ENCODE peak calls at places on chromosome 5, in nine cellular contexts. G is stomach, L is ovary, C is spleen, A is suprapubic skin, N is IMR-90, Q is tibial nerve, I is upper lobe of left lung, B is transverse colon. R is an unnamed sample.
A peak's percentile ranks its signal among the peaks of the same experiment; 100 is the strongest.

GRCh38 chr5:154117930-154118329 is 72.6 kb upstream of the GALNT10 start:
- DNase-seq in G (no peak), L (no peak), C (no peak), A (no peak), N (no peak), Q (no peak), I (no peak), B (no peak), R (no peak)

GRCh38 chr5:175477440-175477839 is 920 bp upstream of the SFXN1 start:
- DNase-seq in G (no peak), L (no peak), C (no peak), A (no peak), N (no peak), Q (no peak), I (no peak), B (no peak), R (no peak)

GRCh38 chr5:68426609-68427008 is 211.1 kb downstream of the PIK3R1 start:
- DNase-seq in G (no peak), L (no peak), C (no peak), A (no peak), N (no peak), Q (no peak), I (no peak), B (no peak), R (no peak)

GRCh38 chr5:132489871-132490483 is 596 bp downstream of the IRF1 start:
- DNase-seq in G (peak; percentile 69), L (peak; percentile 79), C (peak; percentile 95), A (no peak), N (peak; percentile 43), Q (no peak), I (peak; percentile 63), B (peak; percentile 69), R (peak; percentile 71)

GRCh38 chr5:33297760-33298216 is 143.0 kb upstream of the TARS1 start:
- DNase-seq in G (no peak), L (no peak), C (peak; percentile 52), A (no peak), N (no peak), Q (no peak), I (no peak), B (no peak), R (no peak)

GRCh38 chr5:112174959-112175594 is 244.0 kb downstream of the EPB41L4A start:
- DNase-seq in G (no peak), L (no peak), C (no peak), A (no peak), N (peak; percentile 26), Q (no peak), I (no peak), B (no peak), R (peak; percentile 15)

GRCh38 chr5:119315516-119315949 is 40.3 kb upstream of the TNFAIP8 start:
- DNase-seq in G (no peak), L (no peak), C (peak; percentile 77), A (no peak), N (no peak), Q (no peak), I (no peak), B (no peak), R (no peak)

GRCh38 chr5:78376315-78376714 is 15.9 kb downstream of the SCAMP1 start:
- DNase-seq in G (no peak), L (no peak), C (no peak), A (no peak), N (no peak), Q (no peak), I (no peak), B (no peak), R (no peak)

GRCh38 chr5:15623794-15624193 is 123.8 kb downstream of the FBXL7 start:
- DNase-seq in G (no peak), L (no peak), C (no peak), A (no peak), N (no peak), Q (no peak), I (no peak), B (no peak), R (no peak)

GRCh38 chr5:15618938-15619337 is 119.0 kb downstream of the FBXL7 start:
- DNase-seq in G (no peak), L (no peak), C (no peak), A (no peak), N (no peak), Q (no peak), I (no peak), B (no peak), R (no peak)

GRCh38 chr5:15621094-15621493 is 121.1 kb downstream of the FBXL7 start:
- DNase-seq in G (no peak), L (no peak), C (no peak), A (no peak), N (peak; percentile 20), Q (no peak), I (no peak), B (no peak), R (no peak)

GRCh38 chr5:15615859-15616258 is 115.9 kb downstream of the FBXL7 start:
- DNase-seq in G (no peak), L (no peak), C (no peak), A (no peak), N (peak; percentile 20), Q (no peak), I (no peak), B (no peak), R (no peak)

DNA sequence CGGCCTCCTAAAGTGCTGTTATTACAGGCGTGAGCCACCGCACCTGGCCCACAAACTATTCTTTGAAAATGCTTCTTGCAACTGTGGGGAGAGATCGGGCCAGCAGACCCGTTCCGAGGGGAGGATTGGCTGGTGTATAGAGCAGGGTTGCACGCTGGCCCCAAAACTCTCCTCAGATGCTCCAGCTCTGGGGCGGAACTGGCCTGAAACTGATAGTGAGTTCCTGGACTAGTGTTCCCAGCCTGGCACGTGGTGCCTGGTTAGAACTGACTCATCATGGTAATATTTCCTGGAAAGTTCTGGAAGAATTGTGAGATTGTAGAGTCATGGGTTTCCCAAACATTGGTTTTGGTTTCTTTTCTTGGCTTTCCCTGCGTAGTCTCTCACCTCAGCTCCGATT is 120.5 kb downstream of the FBXL7 start:
- DNase-seq in G (no peak), L (no peak), C (no peak), A (no peak), N (peak; percentile 76), Q (peak; percentile 14), I (no peak), B (no peak), R (peak; percentile 25)
- H3K4me3 ChIP-seq in G (no peak overlapping the region), L (no peak overlapping the region), C (no peak overlapping the region), A (no peak overlapping the region), N (no peak overlapping the region), Q (no peak overlapping the region), I (no peak overlapping the region), B (no peak overlapping the region), R (no peak overlapping the region)

GRCh38 chr5:81853005-81853357 is 102.1 kb upstream of the SSBP2 start:
- DNase-seq in G (no peak), L (no peak), C (no peak), A (no peak), N (no peak), Q (no peak), I (no peak), B (no peak), R (no peak)

GRCh38 chr5:81850932-81851331 is 100.0 kb upstream of the SSBP2 start:
- DNase-seq in G (no peak), L (no peak), C (no peak), A (no peak), N (no peak), Q (no peak), I (no peak), B (no peak), R (no peak)

GRCh38 chr5:81852277-81853004 is 101.5 kb upstream of the SSBP2 start:
- DNase-seq in G (no peak), L (peak; percentile 66), C (peak; percentile 89), A (no peak), N (peak; percentile 34), Q (no peak), I (peak; percentile 33), B (peak; percentile 14), R (peak; percentile 36)

GRCh38 chr5:81850494-81850893 is 99.6 kb upstream of the SSBP2 start:
- DNase-seq in G (no peak), L (no peak), C (no peak), A (no peak), N (peak; percentile 43), Q (no peak), I (no peak), B (no peak), R (peak; percentile 33)

DNA sequence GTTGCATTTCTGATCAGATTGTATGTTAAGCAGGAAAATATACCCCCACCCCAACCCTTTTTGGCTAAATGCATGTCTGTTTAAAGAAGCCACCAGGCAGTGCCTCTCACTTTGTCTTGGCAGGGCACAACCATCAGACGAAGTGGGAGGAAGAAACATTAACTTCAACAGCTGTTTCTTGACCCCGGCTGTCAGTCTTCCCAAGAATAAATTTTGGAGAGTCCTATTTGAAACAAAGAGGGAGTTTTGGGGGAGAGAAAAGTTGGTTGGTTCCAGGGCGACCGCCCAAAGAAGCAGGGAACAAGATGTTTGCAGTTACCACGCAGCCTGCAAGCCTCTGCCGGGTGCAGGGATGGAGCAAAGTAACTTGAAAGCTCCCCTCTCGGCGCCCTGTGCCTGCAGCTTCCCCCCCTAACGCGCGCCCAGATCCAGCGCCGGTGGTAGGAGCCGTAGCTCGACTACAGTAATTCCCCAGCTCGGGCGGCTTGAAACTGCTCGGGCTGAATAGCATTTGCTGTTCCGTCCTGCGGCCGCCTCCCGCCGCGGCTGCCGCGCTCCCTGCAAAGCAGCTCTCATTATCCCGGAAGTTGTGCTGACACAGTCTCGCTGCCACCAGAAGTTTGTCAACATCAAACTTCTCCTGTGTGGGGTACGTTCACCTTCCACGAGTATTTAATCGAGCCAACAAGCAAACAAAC is 100.7 kb upstream of the SSBP2 start:
- DNase-seq in G (peak; percentile 96), L (peak; percentile 98), C (peak; percentile 98), A (peak; percentile 96), N (peak; percentile 94), Q (peak; percentile 94), I (peak; percentile 97), B (peak; percentile 97), R (peak; percentile 99)
- TF ChIP-seq POLR2A in G (no peak), L (no peak), C (no peak), A (no peak), N (no peak), Q (peak; percentile 64), I (no peak), B (peak; percentile 62), R (no peak)

GRCh38 chr5:115298811-115299210 is 2.4 kb upstream of the CCDC112 start:
- DNase-seq in G (no peak), L (no peak), C (no peak), A (no peak), N (no peak), Q (no peak), I (no peak), B (no peak), R (no peak)

GRCh38 chr5:115296130-115296997 is at the start of gene CCDC112:
- DNase-seq in G (peak; percentile 87), L (peak; percentile 68), C (peak; percentile 95), A (peak; percentile 87), N (peak; percentile 66), Q (peak; percentile 37), I (peak; percentile 91), B (peak; percentile 90), R (peak; percentile 79)

GRCh38 chr5:115291397-115291796 is 5.1 kb downstream of the CCDC112 start:
- DNase-seq in G (no peak), L (no peak), C (no peak), A (no peak), N (no peak), Q (no peak), I (no peak), B (no peak), R (no peak)

GRCh38 chr5:115297043-115297442 is 589 bp upstream of the CCDC112 start:
- DNase-seq in G (no peak), L (no peak), C (no peak), A (no peak), N (no peak), Q (no peak), I (no peak), B (no peak), R (no peak)

GRCh38 chr5:115295775-115296129 is 702 bp downstream of the CCDC112 start:
- DNase-seq in G (no peak), L (no peak), C (no peak), A (no peak), N (no peak), Q (no peak), I (no peak), B (no peak), R (no peak)
- H3K27ac ChIP-seq in G (peak overlapping the region; percentile 86), L (no peak overlapping the region), C (peak overlapping the region; percentile 66), A (no peak overlapping the region), N (no peak overlapping the region), Q (peak overlapping the region; percentile 14), I (peak overlapping the region; percentile 76), B (peak overlapping the region; percentile 85), R (peak overlapping the region; percentile 39)

GRCh38 chr5:43193171-43193951 is 1.3 kb downstream of the NIM1K start:
- DNase-seq in G (no peak), L (no peak), C (no peak), A (no peak), N (peak; percentile 94), Q (no peak), I (no peak), B (no peak), R (peak; percentile 17)
- H3K4me3 ChIP-seq in G (peak overlapping the region; percentile 66), L (peak overlapping the region; percentile 39), C (peak overlapping the region; percentile 76), A (peak overlapping the region; percentile 66), N (peak overlapping the region; percentile 36), Q (peak overlapping the region; percentile 71), I (peak overlapping the region; percentile 16), B (peak overlapping the region; percentile 71), R (peak overlapping the region; percentile 34)

R was measured in uterus.